ENCODE peak calls at places on chromosomes 1 and 21, in four cellular contexts. I, V, P and Q are unnamed samples.

GRCh38 chr1:212455406-212456165 is 22.9 kb downstream of the NENF start:
- DNase-seq in I (peak; percentile 94), P (peak; percentile 88), V (peak; percentile 83), Q (peak; percentile 74)

GRCh38 chr1:222786107-222786506 is 28.7 kb upstream of the DISP1 start:
- DNase-seq in P (no peak), I (no peak), V (no peak), Q (no peak)

GRCh38 chr1:57468661-57469523 is 45.0 kb upstream of the DAB1 start:
- DNase-seq in P (no peak), I (no peak), V (no peak), Q (peak; percentile 13)

GRCh38 chr1:205610036-205610435 is 21.8 kb downstream of the ELK4 start:
- DNase-seq in P (no peak), I (no peak), V (no peak), Q (peak; percentile 62)

GRCh38 chr1:175278236-175278635 is 85.7 kb upstream of the KIAA0040 start:
- DNase-seq in I (no peak), V (no peak), P (no peak), Q (no peak)

GRCh38 chr1:30315185-30315960 is 408.0 kb downstream of the MATN1 start:
- DNase-seq in P (no peak), I (no peak), V (no peak), Q (no peak)

GRCh38 chr21:28767523-28767922 is 225.2 kb downstream of the LTN1 start:
- DNase-seq in V (no peak), P (no peak), I (no peak), Q (no peak)

GRCh38 chr1:42290130-42290529 is 44.9 kb downstream of the FOXJ3 start:
- DNase-seq in V (no peak), I (no peak), P (no peak), Q (peak; percentile 21)

GRCh38 chr1:203996126-203996525 is 76.8 kb upstream of the SOX13 start:
- DNase-seq in P (no peak), V (no peak), I (no peak), Q (no peak)

GRCh38 chr1:163897401-163898169 is 575.8 kb downstream of the NUF2 start:
- DNase-seq in I (no peak), V (no peak), P (no peak), Q (peak; percentile 44)

GRCh38 chr1:185816460-185816859 is 82.3 kb downstream of the HMCN1 start:
- DNase-seq in P (no peak), I (no peak), V (no peak), Q (peak; percentile 28)

GRCh38 chr21:15293251-15293650 is 228.5 kb upstream of the NRIP1 start:
- DNase-seq in P (no peak), I (no peak), V (no peak), Q (peak; percentile 95)

GRCh38 chr21:17775431-17776126 is 43.6 kb downstream of the C21orf91 start:
- DNase-seq in P (no peak), V (peak; percentile 35), I (no peak), Q (no peak)

GRCh38 chr1:54559111-54559548 is 11.1 kb downstream of the ACOT11 start:
- DNase-seq in P (no peak), I (no peak), V (no peak), Q (no peak)

GRCh38 chr1:151831605-151832004 is at the start of gene RORC:
- DNase-seq in P (no peak), I (peak; percentile 82), V (no peak), Q (no peak)

GRCh38 chr1:15953791-15954201 is 22.1 kb downstream of the ZBTB17 start:
- DNase-seq in V (no peak), I (no peak), P (no peak), Q (no peak)

GRCh38 chr1:198265073-198265661 is 108.4 kb downstream of the NEK7 start:
- DNase-seq in V (no peak), P (no peak), I (no peak), Q (peak; percentile 31)